ENCODE peak calls at places on chromosomes 12 and 14, in four cellular contexts. L is HT1080, V is T-helper 9 cell, D is H7. I is an unnamed sample.

GRCh38 chr12:102343361-102344121 is 136.8 kb downstream of the IGF1 start:
- DNase-seq in V (no peak), L (peak), D (no peak), I (no peak)

GRCh38 chr12:92546826-92547348 is 155.9 kb upstream of the PLEKHG7 start:
- DNase-seq in V (no peak), D (no peak), L (no peak), I (no peak)

GRCh38 chr14:29554335-29554734 is 373.3 kb downstream of the PRKD1 start:
- DNase-seq in L (no peak), V (no peak), D (no peak), I (no peak)

GRCh38 chr12:42725839-42726238 is 136.3 kb upstream of the PRICKLE1 start:
- DNase-seq in V (no peak), L (peak), D (no peak), I (no peak)

GRCh38 chr12:12731178-12731577 is 14.0 kb downstream of the CDKN1B start:
- DNase-seq in L (no peak), D (no peak), V (no peak), I (no peak)

GRCh38 chr12:6620137-6620884 is 13.1 kb upstream of the CHD4 start:
- DNase-seq in D (peak), L (no peak), V (peak), I (no peak)

GRCh38 chr12:80632835-80633234 is 74.6 kb upstream of the MYF6 start:
- DNase-seq in D (peak), V (no peak), L (peak), I (no peak)

GRCh38 chr12:66861157-66861750 is 182.4 kb upstream of the GRIP1 start:
- DNase-seq in L (peak), D (no peak), V (peak), I (peak)

GRCh38 chr14:38860530-38860929 is 242.5 kb downstream of the SEC23A start:
- DNase-seq in L (no peak), V (no peak), D (no peak), I (no peak)

GRCh38 chr14:50085570-50086315 is 30.6 kb downstream of the VCPKMT start:
- DNase-seq in D (no peak), V (no peak), L (peak), I (no peak)

GRCh38 chr12:15574353-15574752 is 214.8 kb downstream of the EPS8 start:
- DNase-seq in L (no peak), V (no peak), D (no peak), I (no peak)

GRCh38 chr12:27967551-27968054 is 4.9 kb downstream of the PTHLH start:
- DNase-seq in V (no peak), L (no peak), D (no peak), I (no peak)

I was measured in effector memory CD4-positive, alpha-beta T cell.